ENCODE peak calls at places on chromosomes 1 and 21, in six cellular contexts. J is cardiac muscle cell, D is RWPE2, W is ovary, A is T-cell, X is LHCN-M2. T is an unnamed sample.

GRCh38 chr1:23251812-23252211 is 34.5 kb upstream of the HTR1D start:
- DNase-seq in X (no peak), A (no peak), W (no peak), J (no peak), D (no peak), T (no peak)

GRCh38 chr1:11728126-11728806 is 7.7 kb upstream of the AGTRAP start:
- DNase-seq in W (no peak), J (no peak), X (no peak), D (no peak), A (no peak), T (no peak)

GRCh38 chr1:184056921-184057496 is 5.5 kb downstream of the TSEN15 start:
- DNase-seq in A (no peak), W (no peak), X (peak), J (peak), D (no peak), T (no peak)

GRCh38 chr1:161739865-161740566 is 9.6 kb upstream of the DUSP12 start:
- DNase-seq in X (no peak), J (no peak), D (no peak), A (no peak), W (no peak), T (no peak)

GRCh38 chr1:13793088-13793730 is 93.2 kb downstream of the PRDM2 start:
- DNase-seq in J (no peak), A (no peak), X (no peak), D (no peak), W (no peak), T (no peak)

GRCh38 chr1:160453443-160453842 is 53.1 kb downstream of the VANGL2 start:
- DNase-seq in A (no peak), J (no peak), W (no peak), X (no peak), D (no peak), T (no peak)

GRCh38 chr1:74534241-74534640 is 21.8 kb upstream of the LRRC53 start:
- DNase-seq in W (no peak), A (no peak), J (no peak), D (no peak), X (peak), T (no peak)

GRCh38 chr1:168136709-168137514 is at the start of gene GPR161:
- DNase-seq in J (peak), X (peak), A (no peak), D (peak), W (peak), T (peak)

GRCh38 chr1:176949033-176949662 is 215.4 kb downstream of the ASTN1 start:
- DNase-seq in W (no peak), A (no peak), X (peak), J (peak), D (peak), T (peak)

GRCh38 chr1:237961710-237962109 is 71.0 kb upstream of the ZP4 start:
- DNase-seq in A (no peak), D (no peak), J (no peak), X (no peak), W (no peak), T (no peak)

GRCh38 chr1:200302192-200302892 is 107.5 kb downstream of the ZNF281 start:
- DNase-seq in J (peak), D (no peak), X (no peak), W (no peak), A (peak), T (peak)

GRCh38 chr1:24693827-24694379 is 50.8 kb downstream of the SRRM1 start:
- DNase-seq in W (no peak), A (no peak), J (no peak), D (no peak), X (no peak), T (no peak)

GRCh38 chr21:31416465-31416864 is 72.4 kb upstream of the TIAM1 start:
- DNase-seq in X (peak), A (no peak), D (no peak), W (no peak), J (peak), T (no peak)

GRCh38 chr1:41320860-41321259 is 40.4 kb upstream of the FOXO6 start:
- DNase-seq in W (no peak), A (no peak), D (no peak), J (no peak), X (no peak), T (no peak)

GRCh38 chr1:9203623-9204022 is 31.0 kb upstream of the H6PD start:
- DNase-seq in X (no peak), D (no peak), A (no peak), W (no peak), J (no peak), T (no peak)

GRCh38 chr1:202212787-202213186 is 19.2 kb downstream of the LGR6 start:
- DNase-seq in A (no peak), X (no peak), W (no peak), D (no peak), J (no peak), T (no peak)

GRCh38 chr1:1024421-1025415 is 4.8 kb downstream of the AGRN start:
- DNase-seq in D (peak), A (no peak), X (no peak), J (no peak), W (no peak), T (no peak)

GRCh38 chr1:237119091-237119490 is 77.1 kb downstream of the RYR2 start:
- DNase-seq in X (no peak), J (no peak), W (no peak), D (no peak), A (no peak), T (no peak)

GRCh38 chr1:223393275-223394214 is at the start of gene CCDC185:
- DNase-seq in D (no peak), W (no peak), J (no peak), A (no peak), X (no peak), T (no peak)

GRCh38 chr1:8506995-8507615 is 189.2 kb downstream of the SLC45A1 start:
- DNase-seq in J (no peak), A (no peak), D (no peak), W (no peak), X (no peak), T (no peak)

GRCh38 chr1:81030441-81030840 is 770.3 kb upstream of the ADGRL2 start:
- DNase-seq in W (no peak), X (no peak), A (no peak), J (no peak), D (no peak), T (no peak)

GRCh38 chr1:95941121-95941798 is 707.2 kb downstream of the RWDD3 start:
- DNase-seq in X (no peak), W (no peak), A (no peak), D (no peak), J (no peak), T (no peak)

GRCh38 chr1:220922951-220923350 is 43.7 kb downstream of the HLX start:
- DNase-seq in W (no peak), J (no peak), D (no peak), A (no peak), X (no peak), T (no peak)

GRCh38 chr1:183892351-183892793 is 87.5 kb downstream of the RGL1 start:
- DNase-seq in X (no peak), D (no peak), W (no peak), A (no peak), J (peak), T (no peak)

GRCh38 chr1:237405912-237406311 is 363.9 kb downstream of the RYR2 start:
- DNase-seq in X (no peak), J (no peak), A (no peak), W (no peak), D (no peak), T (no peak)

GRCh38 chr1:68525781-68526180 is 28.9 kb upstream of the DEPDC1 start:
- DNase-seq in J (no peak), D (no peak), W (no peak), X (no peak), A (no peak), T (no peak)

GRCh38 chr1:171188388-171189266 is 3.5 kb downstream of the FMO2 start:
- DNase-seq in W (peak), J (peak), D (no peak), A (peak), X (peak), T (peak)

GRCh38 chr1:117257291-117257690 is 46.6 kb upstream of the VTCN1 start:
- DNase-seq in X (no peak), A (no peak), W (no peak), J (no peak), D (no peak), T (no peak)

GRCh38 chr1:153540394-153541361 is at the start of gene S100A5:
- DNase-seq in D (peak), J (peak), W (peak), X (peak), A (peak), T (no peak)

GRCh38 chr1:35560256-35561225 is 2.9 kb downstream of the NCDN start:
- DNase-seq in X (no peak), A (no peak), D (no peak), J (no peak), W (peak), T (peak)

GRCh38 chr1:4306559-4307467 is 347.6 kb upstream of the AJAP1 start:
- DNase-seq in W (no peak), X (no peak), J (no peak), D (no peak), A (no peak), T (peak)

GRCh38 chr1:19330449-19331135 is 18.5 kb downstream of the SLC66A1 start:
- DNase-seq in J (no peak), X (no peak), A (no peak), D (no peak), W (no peak), T (no peak)

GRCh38 chr1:17494114-17494729 is 45.3 kb upstream of the ARHGEF10L start:
- DNase-seq in J (peak), X (peak), A (peak), D (peak), W (peak), T (peak)

GRCh38 chr1:213444224-213444623 is 393.2 kb downstream of the RPS6KC1 start:
- DNase-seq in W (no peak), D (no peak), J (no peak), X (no peak), A (no peak), T (no peak)

GRCh38 chr1:32142446-32143301 is 34.8 kb downstream of the KPNA6 start:
- DNase-seq in A (no peak), D (no peak), J (peak), X (peak), W (no peak), T (peak)

GRCh38 chr1:22321917-22322316 is 129.7 kb upstream of the ZBTB40 start:
- DNase-seq in A (no peak), J (no peak), X (no peak), W (no peak), D (no peak), T (no peak)

T was measured in heart right ventricle.